ENCODE peak calls at places on chromosomes 4 and X, in eight cellular contexts. W is ureter; Z is GM23338; Q is left colon; T is CD8-positive, alpha-beta memory T cell; Y is breast epithelium; K is heart right ventricle; R is right cardiac atrium. I is an unnamed sample.
A peak's percentile ranks its signal among the peaks of the same experiment; 100 is the strongest.

GRCh38 chrX:100928660-100929613 is at the start of gene XKRX:
- DNase-seq in W (no peak), Z (peak; percentile 82), Q (peak; percentile 73), T (peak; percentile 4), Y (peak; percentile 47), K (peak; percentile 28), R (peak; percentile 67), I (peak; percentile 40)

GRCh38 chr4:140247237-140247636 is 93.3 kb upstream of the MAML3 start:
- DNase-seq in W (no peak), Z (no peak), Q (no peak), T (no peak), Y (no peak), K (no peak), R (no peak), I (no peak)

GRCh38 chr4:915595-915994 is 16.5 kb downstream of the GAK start:
- DNase-seq in W (no peak), Z (no peak), Q (no peak), T (no peak), Y (no peak), K (no peak), R (no peak), I (no peak)

GRCh38 chr4:34091451-34091850 is 2152.9 kb downstream of the ARAP2 start:
- DNase-seq in W (no peak), Z (no peak), Q (no peak), T (no peak), Y (no peak), K (no peak), R (no peak), I (no peak)

GRCh38 chrX:123732679-123733363 is at the start of gene THOC2:
- DNase-seq in W (peak; percentile 89), Z (peak; percentile 72), Q (peak; percentile 89), T (peak; percentile 71), Y (peak; percentile 77), K (peak; percentile 86), R (peak; percentile 94), I (peak; percentile 75)

GRCh38 chr4:133149932-133150642 is 993 bp downstream of the PCDH10 start:
- DNase-seq in W (no peak), Z (peak; percentile 3), Q (no peak), T (no peak), Y (no peak), K (no peak), R (no peak), I (no peak)

GRCh38 chr4:111046811-111047210 is 423.9 kb upstream of the PITX2 start:
- DNase-seq in W (no peak), Z (no peak), Q (no peak), T (no peak), Y (no peak), K (no peak), R (no peak), I (no peak)

GRCh38 chrX:118698516-118699247 is 28.7 kb upstream of the IL13RA1 start:
- DNase-seq in W (no peak), Z (no peak), Q (no peak), T (no peak), Y (no peak), K (no peak), R (no peak), I (no peak)

GRCh38 chrX:132488092-132488749 is 617 bp downstream of the MBNL3 start:
- DNase-seq in W (peak; percentile 45), Z (no peak), Q (no peak), T (peak; percentile 21), Y (no peak), K (peak; percentile 4), R (peak; percentile 38), I (peak; percentile 17)

GRCh38 chrX:21657318-21658151 is 595 bp downstream of the KLHL34 start:
- DNase-seq in W (no peak), Z (peak; percentile 40), Q (no peak), T (no peak), Y (no peak), K (no peak), R (peak; percentile 37), I (no peak)

GRCh38 chrX:70030242-70030823 is 19.4 kb downstream of the AWAT2 start:
- DNase-seq in W (no peak), Z (peak; percentile 70), Q (peak; percentile 18), T (peak; percentile 33), Y (no peak), K (peak; percentile 11), R (no peak), I (peak; percentile 37)

GRCh38 chrX:109658391-109658790 is 33.4 kb upstream of the KCNE5 start:
- DNase-seq in W (no peak), Z (no peak), Q (no peak), T (no peak), Y (no peak), K (no peak), R (no peak), I (no peak)

GRCh38 chr4:1683371-1683902 is 676 bp downstream of the FAM53A start:
- DNase-seq in W (no peak), Z (peak; percentile 49), Q (peak; percentile 47), T (no peak), Y (no peak), K (no peak), R (peak; percentile 62), I (peak; percentile 7)

GRCh38 chr4:184937745-184938144 is 80.5 kb upstream of the HELT start:
- DNase-seq in W (no peak), Z (peak; percentile 34), Q (peak; percentile 34), T (no peak), Y (no peak), K (no peak), R (no peak), I (no peak)

GRCh38 chrX:46125139-46125538 is 420.1 kb downstream of the ZNF674 start:
- DNase-seq in W (no peak), Z (no peak), Q (no peak), T (no peak), Y (no peak), K (no peak), R (no peak), I (no peak)

GRCh38 chr4:51885371-51885770 is 42.4 kb downstream of the DCUN1D4 start:
- DNase-seq in W (no peak), Z (peak; percentile 77), Q (no peak), T (no peak), Y (no peak), K (no peak), R (no peak), I (no peak)

GRCh38 chr4:15291133-15291532 is 136.7 kb upstream of the C1QTNF7 start:
- DNase-seq in W (no peak), Z (no peak), Q (no peak), T (no peak), Y (no peak), K (no peak), R (no peak), I (no peak)

GRCh38 chr4:184503869-184504300 is 29.5 kb upstream of the IRF2 start:
- DNase-seq in W (no peak), Z (no peak), Q (no peak), T (peak; percentile 11), Y (no peak), K (no peak), R (no peak), I (no peak)

GRCh38 chr4:126779446-126780166 is 853.2 kb upstream of the INTU start:
- DNase-seq in W (no peak), Z (no peak), Q (no peak), T (no peak), Y (no peak), K (no peak), R (peak; percentile 27), I (no peak)

GRCh38 chr4:155639674-155640529 is 26.7 kb upstream of the GUCY1A1 start:
- DNase-seq in W (no peak), Z (no peak), Q (no peak), T (no peak), Y (no peak), K (no peak), R (no peak), I (no peak)

GRCh38 chrX:155216940-155217450 is 735 bp downstream of the VBP1 start:
- DNase-seq in W (no peak), Z (peak; percentile 16), Q (no peak), T (no peak), Y (no peak), K (no peak), R (no peak), I (peak; percentile 76)